ENCODE peak calls at places on chromosomes 11 and 22, in seven cellular contexts. U, C, V, A, I, Q and T are unnamed samples.

GRCh38 chr11:134559617-134559992 is 147.6 kb upstream of the B3GAT1 start:
- DNase-seq in U (no peak), C (no peak), A (no peak), Q (peak; percentile 34), I (no peak), V (no peak), T (no peak)

GRCh38 chr22:19175026-19175601 is 3.4 kb downstream of the SLC25A1 start:
- DNase-seq in C (peak; percentile 58), V (no peak), U (no peak), I (no peak), Q (no peak), A (no peak), T (no peak)

GRCh38 chr22:45296628-45297297 is 12.0 kb downstream of the UPK3A start:
- DNase-seq in A (no peak), I (no peak), U (peak; percentile 46), Q (no peak), V (no peak), C (no peak), T (no peak)

GRCh38 chr22:44309137-44309536 is 3.6 kb downstream of the SHISAL1 start:
- DNase-seq in C (peak; percentile 70), I (no peak), Q (no peak), A (peak; percentile 91), U (no peak), V (peak; percentile 85), T (no peak)

GRCh38 chr11:70796601-70797000 is 398.3 kb downstream of the CTTN start:
- DNase-seq in I (no peak), C (no peak), Q (no peak), V (no peak), U (no peak), A (no peak), T (no peak)

GRCh38 chr11:114262681-114263509 is 33.3 kb upstream of the NNMT start:
- DNase-seq in C (peak; percentile 56), A (peak; percentile 75), I (peak; percentile 82), U (peak; percentile 20), Q (no peak), V (no peak), T (peak; percentile 54)

GRCh38 chr11:32821517-32821916 is 8.2 kb upstream of the PRRG4 start:
- DNase-seq in U (no peak), I (no peak), V (no peak), A (no peak), C (no peak), Q (no peak), T (no peak)

GRCh38 chr11:118152552-118153471 is at the start of gene SCN4B:
- DNase-seq in A (peak; percentile 48), C (peak; percentile 79), I (peak; percentile 87), V (no peak), Q (peak; percentile 75), U (peak; percentile 28), T (no peak)

GRCh38 chr11:59097113-59097708 is 9.8 kb upstream of the FAM111B start:
- DNase-seq in V (no peak), U (peak; percentile 74), C (peak; percentile 60), A (peak; percentile 72), I (peak; percentile 55), Q (peak; percentile 71), T (peak; percentile 12)

GRCh38 chr11:44592125-44592643 is 26.7 kb downstream of the CD82 start:
- DNase-seq in V (no peak), A (peak; percentile 76), I (peak; percentile 38), U (no peak), Q (no peak), C (peak; percentile 79), T (no peak)

GRCh38 chr11:27331984-27332383 is 31.0 kb downstream of the CCDC34 start:
- DNase-seq in I (no peak), A (peak; percentile 63), C (no peak), V (no peak), Q (no peak), U (no peak), T (no peak)

GRCh38 chr11:68379216-68379615 is 66.8 kb downstream of the LRP5 start:
- DNase-seq in U (no peak), Q (no peak), V (no peak), A (no peak), I (no peak), C (no peak), T (peak; percentile 13)

GRCh38 chr11:70433038-70433437 is 34.7 kb downstream of the CTTN start:
- DNase-seq in C (peak; percentile 46), U (no peak), A (no peak), V (no peak), Q (no peak), I (no peak), T (no peak)

GRCh38 chr22:17726561-17727243 is 47.6 kb downstream of the BID start:
- DNase-seq in A (peak; percentile 17), U (no peak), I (no peak), Q (no peak), C (no peak), V (peak; percentile 45), T (peak; percentile 79)

GRCh38 chr11:134731562-134731961 is 319.5 kb upstream of the B3GAT1 start:
- DNase-seq in U (no peak), C (no peak), A (no peak), I (peak; percentile 35), V (no peak), Q (no peak), T (no peak)